ENCODE peak calls at places on chromosomes 4 and X, in five cellular contexts. S is Peyer's patch, L is transverse colon, P is H9, R is A549. O is an unnamed sample.

GRCh38 chr4:15702941-15703403 is at the start of gene BST1:
- DNase-seq in L (peak), P (peak), R (peak), S (peak), O (peak)

GRCh38 chr4:156476359-156476758 is 495.2 kb downstream of the PDGFC start:
- DNase-seq in P (no peak), L (no peak), S (no peak), R (peak), O (no peak)

GRCh38 chr4:85773372-85773771 is 298.4 kb downstream of the ARHGAP24 start:
- DNase-seq in R (no peak), P (no peak), L (no peak), S (no peak), O (no peak)

GRCh38 chr4:41977709-41978108 is 3.8 kb upstream of the DCAF4L1 start:
- DNase-seq in R (no peak), L (no peak), S (no peak), P (no peak), O (no peak)

GRCh38 chr4:120691536-120691935 is 231.0 kb downstream of the PRDM5 start:
- DNase-seq in P (no peak), R (no peak), S (no peak), L (no peak), O (no peak)

GRCh38 chr4:22634541-22635181 is 58.1 kb upstream of the GBA3 start:
- DNase-seq in R (no peak), P (no peak), L (no peak), S (no peak), O (no peak)

GRCh38 chr4:124863039-124863545 is 150.6 kb upstream of the ANKRD50 start:
- DNase-seq in R (no peak), L (no peak), S (no peak), P (no peak), O (no peak)

GRCh38 chr4:74109116-74109791 is 10.3 kb upstream of the CXCL2 start:
- DNase-seq in S (peak), L (peak), R (peak), P (peak), O (peak)

GRCh38 chr4:101037938-101038413 is 309.4 kb downstream of the PPP3CA start:
- DNase-seq in P (no peak), L (no peak), S (no peak), R (no peak), O (no peak)

GRCh38 chr4:4455199-4455865 is 68.4 kb downstream of the NSG1 start:
- DNase-seq in S (no peak), L (peak), P (no peak), R (no peak), O (no peak)

GRCh38 chrX:5644786-5645185 is 583.9 kb downstream of the NLGN4X start:
- DNase-seq in R (no peak), S (no peak), P (peak), L (no peak), O (no peak)

GRCh38 chr4:6172093-6172926 is 28.0 kb downstream of the JAKMIP1 start:
- DNase-seq in L (no peak), R (no peak), S (no peak), P (no peak), O (no peak)

GRCh38 chrX:71177327-71177726 is 32.7 kb downstream of the NLGN3 start:
- DNase-seq in P (no peak), R (no peak), L (no peak), S (no peak), O (no peak)

GRCh38 chr4:25299476-25300203 is 12.9 kb upstream of the ZCCHC4 start:
- DNase-seq in L (peak), R (no peak), P (no peak), S (no peak), O (peak)

GRCh38 chr4:88104902-88105610 is 53.4 kb downstream of the ABCG2 start:
- DNase-seq in P (no peak), L (no peak), R (no peak), S (no peak), O (no peak)

GRCh38 chr4:52982246-52982950 is 120.3 kb downstream of the RASL11B start:
- DNase-seq in P (no peak), R (peak), L (no peak), S (no peak), O (no peak)

GRCh38 chr4:52979020-52979419 is 116.9 kb downstream of the RASL11B start:
- DNase-seq in S (no peak), R (no peak), P (no peak), L (no peak), O (no peak)

GRCh38 chr4:52977252-52977651 is 115.1 kb downstream of the RASL11B start:
- DNase-seq in R (no peak), S (no peak), L (no peak), P (no peak), O (no peak)

GRCh38 chr4:52976523-52977230 is 114.6 kb downstream of the RASL11B start:
- DNase-seq in S (no peak), L (no peak), P (no peak), R (no peak), O (no peak)

DNA sequence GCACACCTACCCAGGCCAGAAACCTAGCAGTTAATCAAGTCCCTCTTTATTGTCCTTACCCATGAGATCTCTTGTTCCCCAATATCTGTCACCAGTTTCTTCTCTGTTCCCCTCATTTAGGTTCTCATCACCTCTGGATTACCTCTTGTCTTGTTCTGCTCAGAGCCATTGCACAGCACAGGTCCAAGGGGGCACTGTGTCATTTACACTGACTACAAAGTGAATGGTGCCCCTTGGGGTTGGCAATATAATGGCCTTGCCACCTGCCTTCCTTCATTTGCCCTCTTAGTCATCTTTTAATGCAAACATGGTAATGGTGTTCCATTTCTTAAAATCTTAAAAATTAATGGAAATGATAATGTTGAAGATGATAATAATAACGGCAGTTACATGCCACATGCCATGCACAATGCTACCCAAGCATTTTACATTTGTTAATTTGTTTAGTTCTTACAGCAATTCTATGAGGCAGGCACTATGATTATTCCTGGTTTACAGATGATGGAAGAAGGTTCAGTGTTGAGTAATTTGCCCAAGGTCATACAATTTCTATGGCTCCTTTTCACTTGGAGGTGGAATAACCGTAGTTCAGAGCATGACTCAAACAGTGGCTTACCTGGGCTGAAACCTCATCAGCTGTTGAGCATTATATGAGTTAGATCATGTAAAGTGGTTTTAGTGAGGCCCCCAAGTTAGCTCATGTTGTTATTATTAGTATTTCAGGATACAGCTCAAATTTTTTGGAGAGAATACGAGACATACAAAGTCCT is 117.9 kb downstream of the RASL11B start:
- DNase-seq in L (no peak), S (no peak), P (no peak), R (no peak), O (no peak)
- TF ChIP-seq CTCF in L (no peak), S (no peak), P (peak), R (no peak), O (no peak)

GRCh38 chrX:40449956-40450701 is 130.6 kb upstream of the ATP6AP2 start:
- DNase-seq in L (no peak), S (no peak), R (no peak), P (no peak), O (no peak)
- H3K27ac ChIP-seq in L (no peak), S (no peak), R (no peak), P (no peak), O (no peak)

DNA sequence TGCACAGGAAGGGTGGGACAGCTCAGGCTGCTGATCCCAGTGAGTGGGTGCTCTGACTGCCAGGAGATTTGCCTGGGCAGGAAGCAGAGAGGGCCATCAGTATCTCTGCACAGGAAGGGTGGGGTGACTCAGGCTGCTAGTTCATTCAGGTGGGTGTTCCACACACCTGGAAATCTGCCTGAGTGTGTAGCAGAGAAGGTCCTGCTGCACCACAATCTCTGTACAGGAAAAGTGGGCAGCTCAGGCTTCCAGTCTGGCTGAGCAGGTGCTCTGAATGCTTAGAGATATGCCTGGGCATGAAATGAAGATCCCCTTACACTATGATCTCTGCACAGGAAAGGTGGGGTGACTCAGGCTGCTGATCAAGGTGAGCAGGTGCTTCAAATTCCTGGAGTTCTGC is 61.0 kb downstream of the ZNF518B start:
- DNase-seq in S (no peak), L (no peak), P (no peak), R (no peak), O (no peak)
- TF ChIP-seq CTCF in S (no peak), L (no peak), P (no peak), R (no peak), O (no peak)

GRCh38 chr4:108171541-108172230 is 3.0 kb upstream of the LEF1 start:
- DNase-seq in P (peak), L (no peak), R (no peak), S (peak), O (no peak)
- H3K27ac ChIP-seq in P (no peak), L (no peak), R (no peak), S (peak), O (no peak)

GRCh38 chr4:117491531-117491930 is 406.2 kb upstream of the TRAM1L1 start:
- DNase-seq in S (no peak), L (no peak), R (no peak), P (no peak), O (no peak)

GRCh38 chr4:117495802-117496201 is 410.4 kb upstream of the TRAM1L1 start:
- DNase-seq in P (no peak), R (no peak), S (no peak), L (no peak), O (no peak)
- TF ChIP-seq CTCF in P (no peak), R (no peak), S (no peak), L (no peak), O (no peak)

GRCh38 chrX:68696267-68696666 is 48.8 kb downstream of the STARD8 start:
- DNase-seq in S (no peak), P (no peak), R (no peak), L (no peak), O (no peak)

GRCh38 chrX:68692651-68693050 is 45.2 kb downstream of the STARD8 start:
- DNase-seq in R (no peak), P (no peak), L (no peak), S (no peak), O (no peak)

GRCh38 chrX:68693481-68694410 is 46.3 kb downstream of the STARD8 start:
- DNase-seq in S (peak), R (no peak), L (peak), P (peak), O (peak)

GRCh38 chrX:68695206-68695845 is 47.9 kb downstream of the STARD8 start:
- DNase-seq in L (no peak), R (peak), P (no peak), S (no peak), O (no peak)

DNA sequence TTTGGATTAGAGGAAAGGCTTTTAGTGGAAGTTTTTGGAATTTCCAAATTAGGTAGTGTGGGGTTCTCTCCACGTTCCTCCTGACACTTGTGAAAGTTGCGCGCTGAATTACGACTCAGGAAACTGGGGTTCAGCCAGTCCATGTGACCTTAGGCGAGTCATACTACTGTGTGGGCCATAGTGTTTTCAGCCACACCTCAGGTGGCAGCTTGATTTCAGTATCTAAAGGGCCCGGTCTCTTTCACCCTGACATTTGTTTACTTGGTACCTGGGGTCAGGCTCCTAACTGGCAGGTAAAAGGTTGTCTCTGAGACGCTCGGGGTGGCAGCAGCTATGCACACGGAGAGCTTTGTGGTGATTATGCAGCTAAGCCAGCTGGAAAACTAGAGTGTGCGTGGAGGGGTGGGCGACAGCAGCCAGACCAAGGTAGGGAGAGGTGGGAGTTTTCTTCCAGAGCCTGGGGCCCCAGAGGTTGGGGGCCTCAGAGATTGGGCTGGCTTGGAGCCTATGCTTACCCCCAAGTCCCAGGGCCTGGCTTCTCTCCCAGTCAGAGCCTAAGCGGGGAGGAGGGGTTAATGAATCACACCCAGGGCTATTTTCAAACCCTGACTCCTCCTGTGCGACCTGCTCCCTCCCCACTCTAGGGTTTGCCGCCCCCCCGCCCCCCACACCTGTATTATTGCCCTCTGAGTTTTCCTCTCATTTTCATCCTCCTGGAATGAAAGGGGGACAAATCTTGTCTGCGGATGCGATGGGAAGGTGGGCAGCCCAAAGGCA is 47.2 kb downstream of the STARD8 start:
- DNase-seq in P (no peak), L (no peak), S (no peak), R (no peak), O (no peak)
- H3K27ac ChIP-seq in P (no peak), L (peak), S (no peak), R (no peak), O (peak)

DNA sequence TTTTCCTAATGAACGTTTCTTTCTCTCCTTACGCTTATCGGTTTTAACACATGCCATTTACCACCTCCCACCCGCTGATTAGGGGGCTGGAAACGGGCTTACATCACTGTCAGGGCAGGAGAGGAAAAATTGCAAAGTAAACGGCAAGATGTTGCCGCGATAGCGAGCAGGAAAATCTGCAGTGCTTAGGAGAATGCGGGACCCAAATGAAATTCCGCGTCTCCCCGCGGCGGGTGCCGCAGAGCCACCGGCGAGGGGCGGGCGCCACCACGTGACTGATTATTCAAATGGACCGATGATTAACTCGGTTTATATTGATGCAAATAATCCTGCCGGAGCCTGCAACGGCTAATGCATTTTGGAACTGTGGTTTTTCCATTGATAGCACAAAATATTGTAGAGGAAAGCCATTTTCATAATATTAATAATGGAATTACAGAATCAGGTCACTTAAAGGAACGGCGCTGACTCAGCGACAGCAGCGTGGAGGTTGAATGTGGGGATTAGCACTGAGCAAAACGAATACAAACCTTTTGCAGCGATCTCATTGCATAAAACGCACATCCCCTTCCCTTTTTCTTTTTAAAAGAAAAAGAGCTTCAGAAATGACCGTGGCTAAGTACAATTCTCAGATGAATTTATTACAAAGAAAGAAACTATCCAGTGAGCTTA is 224.2 kb downstream of the STIM2 start:
- DNase-seq in S (peak), P (peak), R (peak), L (peak), O (peak)
- TF ChIP-seq CTCF in S (no peak), P (peak), R (no peak), L (no peak), O (no peak)

DNA sequence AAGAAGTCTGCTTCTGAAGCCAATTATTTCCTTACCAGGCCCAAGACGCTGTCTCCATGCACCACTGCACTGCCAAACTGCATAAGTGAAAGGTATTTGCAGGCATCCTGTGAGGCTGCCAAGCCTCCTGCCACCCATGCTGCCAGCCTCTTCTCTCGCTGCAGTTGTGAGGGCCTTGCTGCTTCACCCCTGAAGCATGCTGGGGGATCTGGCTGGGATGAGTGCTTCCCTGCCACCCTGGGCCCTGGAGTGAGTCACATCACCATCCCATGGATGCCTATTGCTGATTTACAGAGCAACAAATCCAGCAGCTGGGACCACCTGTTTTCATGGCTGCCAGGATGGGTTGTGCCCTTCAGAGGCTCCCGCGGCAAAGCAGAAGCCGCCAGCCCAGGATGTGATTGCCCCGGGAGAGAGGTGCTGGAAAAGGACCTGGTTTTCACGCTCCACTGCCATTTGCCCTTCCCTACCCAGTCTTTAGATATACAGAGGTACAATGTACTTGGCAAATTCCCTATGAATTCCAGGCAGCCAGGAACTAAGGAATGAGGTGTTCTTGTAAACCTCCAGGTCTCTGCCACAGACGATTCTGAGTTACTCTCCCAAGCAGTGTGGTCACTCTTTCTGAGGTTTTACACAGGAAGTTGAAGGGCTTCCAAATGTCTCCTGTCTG is 41.5 kb upstream of the PTCHD1 start:
- DNase-seq in S (no peak), L (no peak), P (no peak), R (no peak), O (no peak)
- H3K27ac ChIP-seq in S (no peak), L (no peak), P (no peak), R (no peak), O (no peak)

DNA sequence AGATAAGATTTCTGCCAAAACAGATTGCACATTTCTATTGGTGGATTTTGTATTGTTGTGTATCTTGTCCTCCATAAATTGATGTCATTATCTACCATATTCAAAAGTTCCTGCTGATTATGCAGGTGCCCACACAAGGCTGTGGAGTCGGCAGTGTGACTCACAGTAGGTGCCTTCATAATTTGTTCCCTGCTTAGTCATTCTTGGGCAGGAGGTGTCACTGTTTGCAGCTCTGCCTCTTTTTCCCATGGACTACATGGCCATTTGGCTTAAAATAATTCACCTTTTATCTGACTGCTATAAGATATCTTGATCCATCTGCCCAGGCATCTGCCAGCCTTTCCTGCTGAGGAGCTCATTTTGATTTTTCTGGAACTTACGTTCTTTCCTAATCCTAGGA is 33.6 kb upstream of the ENPEP start:
- DNase-seq in P (no peak), R (no peak), S (peak), L (no peak), O (no peak)
- TF ChIP-seq CTCF in P (no peak), R (no peak), S (peak), L (no peak), O (no peak)